ENCODE peak calls at places on chromosomes 4 and X, in six cellular contexts. L is spleen; A is activated CD8-positive, alpha-beta T cell treated with anti-CD3 and anti-CD28 coated beads for 36 hours; G is GM06990; X is adrenal gland; Q is A549. E is an unnamed sample.

GRCh38 chr4:80361329-80361900 is 25.9 kb downstream of the CFAP299 start:
- DNase-seq in L (no peak), A (no peak), G (no peak), X (no peak), Q (peak), E (peak)

GRCh38 chr4:84740071-84740470 is 157.1 kb downstream of the CDS1 start:
- DNase-seq in L (no peak), A (no peak), G (no peak), X (no peak), Q (no peak), E (no peak)

GRCh38 chrX:23478561-23478960 is 143.9 kb downstream of the PTCHD1 start:
- DNase-seq in L (no peak), A (no peak), G (no peak), X (no peak), Q (no peak), E (no peak)

GRCh38 chrX:42025861-42026260 is 102.5 kb upstream of the CASK start:
- DNase-seq in L (no peak), A (no peak), G (no peak), X (no peak), Q (no peak), E (no peak)

GRCh38 chr4:131370846-131371245 is 1778.2 kb upstream of the PCDH10 start:
- DNase-seq in L (no peak), A (no peak), G (no peak), X (no peak), Q (no peak), E (no peak)

GRCh38 chr4:118396881-118397666 is 44.3 kb upstream of the PRSS12 start:
- DNase-seq in L (no peak), A (no peak), G (no peak), X (no peak), Q (no peak), E (no peak)

GRCh38 chrX:14673764-14674163 is 144.4 kb downstream of the GLRA2 start:
- DNase-seq in L (no peak), A (peak), G (peak), X (peak), Q (peak), E (peak)

GRCh38 chrX:109797311-109797975 is 64.4 kb upstream of the ACSL4 start:
- DNase-seq in L (no peak), A (no peak), G (no peak), X (no peak), Q (no peak), E (no peak)

GRCh38 chrX:81900522-81900921 is 698.6 kb downstream of the SH3BGRL start:
- DNase-seq in L (no peak), A (no peak), G (no peak), X (no peak), Q (no peak), E (no peak)

GRCh38 chr4:54224960-54225670 is 4.0 kb upstream of the PDGFRA start:
- DNase-seq in L (no peak), A (no peak), G (no peak), X (no peak), Q (no peak), E (no peak)

GRCh38 chrX:134478374-134478773 is 18.4 kb downstream of the HPRT1 start:
- DNase-seq in L (no peak), A (no peak), G (no peak), X (no peak), Q (no peak), E (no peak)

GRCh38 chrX:11381464-11381863 is 88.3 kb downstream of the AMELX start:
- DNase-seq in L (no peak), A (peak), G (peak), X (peak), Q (peak), E (peak)

GRCh38 chr4:83232087-83232486 is 52.5 kb downstream of the COQ2 start:
- DNase-seq in L (no peak), A (no peak), G (no peak), X (no peak), Q (no peak), E (no peak)

GRCh38 chrX:37993857-37994619 is 12.3 kb upstream of the SYTL5 start:
- DNase-seq in L (no peak), A (peak), G (peak), X (no peak), Q (no peak), E (peak)

GRCh38 chr4:114043116-114043515 is 63.7 kb upstream of the ARSJ start:
- DNase-seq in L (no peak), A (no peak), G (no peak), X (no peak), Q (no peak), E (no peak)

GRCh38 chrX:5823861-5824260 is 404.8 kb downstream of the NLGN4X start:
- DNase-seq in L (no peak), A (no peak), G (no peak), X (no peak), Q (no peak), E (no peak)

GRCh38 chrX:37425370-37425769 is 76.2 kb downstream of the PRRG1 start:
- DNase-seq in L (no peak), A (no peak), G (no peak), X (no peak), Q (no peak), E (no peak)

GRCh38 chrX:110588164-110588563 is 207.5 kb downstream of the CHRDL1 start:
- DNase-seq in L (no peak), A (no peak), G (no peak), X (no peak), Q (no peak), E (no peak)

GRCh38 chr4:39255266-39255665 is 72.9 kb downstream of the WDR19 start:
- DNase-seq in L (no peak), A (no peak), G (no peak), X (no peak), Q (peak), E (no peak)

GRCh38 chr4:125811892-125812291 is 497.1 kb downstream of the FAT4 start:
- DNase-seq in L (no peak), A (no peak), G (no peak), X (no peak), Q (no peak), E (no peak)

GRCh38 chrX:134520860-134521390 is 61.0 kb downstream of the HPRT1 start:
- DNase-seq in L (no peak), A (no peak), G (no peak), X (peak), Q (peak), E (peak)

GRCh38 chr4:2832309-2832980 is 11.2 kb upstream of the ADD1 start:
- DNase-seq in L (peak), A (no peak), G (peak), X (peak), Q (no peak), E (peak)

GRCh38 chr4:184593461-184593860 is 55.8 kb downstream of the CASP3 start:
- DNase-seq in L (no peak), A (no peak), G (no peak), X (no peak), Q (no peak), E (no peak)

GRCh38 chr4:147488551-147488950 is 7.7 kb downstream of the EDNRA start:
- DNase-seq in L (no peak), A (no peak), G (no peak), X (no peak), Q (no peak), E (no peak)

GRCh38 chr4:8643986-8644385 is 51.4 kb downstream of the CPZ start:
- DNase-seq in L (no peak), A (no peak), G (no peak), X (no peak), Q (no peak), E (no peak)

GRCh38 chr4:67713531-67714247 is 12.7 kb upstream of the UBA6 start:
- DNase-seq in L (no peak), A (no peak), G (no peak), X (no peak), Q (peak), E (no peak)

GRCh38 chr4:88457307-88458090 is 580 bp downstream of the HERC5 start:
- DNase-seq in L (peak), A (peak), G (no peak), X (peak), Q (peak), E (peak)

GRCh38 chr4:187617117-187617516 is 378.5 kb upstream of the ZFP42 start:
- DNase-seq in L (no peak), A (no peak), G (no peak), X (no peak), Q (no peak), E (no peak)

GRCh38 chrX:2224141-2224540 is 276.6 kb downstream of the DHRSX start:
- DNase-seq in L (no peak), A (no peak), G (no peak), X (no peak), Q (no peak), E (no peak)

GRCh38 chr4:103787057-103787456 is 67.3 kb upstream of the TACR3 start:
- DNase-seq in L (no peak), A (no peak), G (no peak), X (no peak), Q (no peak), E (no peak)

GRCh38 chr4:20430555-20430954 is 178.8 kb downstream of the SLIT2 start:
- DNase-seq in L (no peak), A (no peak), G (no peak), X (no peak), Q (no peak), E (no peak)

GRCh38 chr4:18844726-18845125 is 823.2 kb upstream of the LCORL start:
- DNase-seq in L (no peak), A (no peak), G (no peak), X (no peak), Q (no peak), E (no peak)

GRCh38 chr4:6178757-6179156 is 21.6 kb downstream of the JAKMIP1 start:
- DNase-seq in L (no peak), A (no peak), G (no peak), X (no peak), Q (no peak), E (no peak)

GRCh38 chrX:54482839-54483593 is 13.0 kb downstream of the FGD1 start:
- DNase-seq in L (no peak), A (no peak), G (no peak), X (no peak), Q (no peak), E (no peak)

GRCh38 chr4:48909697-48910096 is 3.1 kb upstream of the OCIAD2 start:
- DNase-seq in L (no peak), A (peak), G (no peak), X (peak), Q (peak), E (no peak)

GRCh38 chrX:29172880-29173279 is 585.6 kb downstream of the IL1RAPL1 start:
- DNase-seq in L (no peak), A (no peak), G (no peak), X (no peak), Q (no peak), E (no peak)

GRCh38 chr4:55020131-55020530 is 105.3 kb downstream of the KDR start:
- DNase-seq in L (no peak), A (no peak), G (no peak), X (no peak), Q (no peak), E (no peak)

DNA sequence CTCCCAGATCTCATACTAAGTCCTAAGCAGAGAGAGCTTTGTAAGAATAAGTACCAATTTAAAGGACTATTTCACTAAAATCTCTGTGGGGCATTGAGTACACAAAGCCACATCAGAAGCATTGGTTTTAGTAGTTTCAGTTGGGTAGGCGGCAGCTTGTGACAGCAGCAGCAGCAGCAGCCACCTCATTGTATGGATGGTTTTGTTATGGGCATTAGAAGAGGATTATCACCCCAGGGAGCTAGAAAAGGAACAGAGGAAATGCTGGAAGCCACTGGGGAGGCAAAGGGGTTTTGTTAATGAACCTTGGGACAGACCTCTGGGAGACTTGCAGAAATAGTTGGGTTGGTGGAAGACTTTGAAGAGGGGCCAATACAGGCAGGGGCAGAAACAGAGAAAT is 93.9 kb upstream of the FRMPD3 start:
- DNase-seq in L (no peak), A (no peak), G (no peak), X (no peak), Q (no peak), E (no peak)
- TF ChIP-seq CTCF in L (no peak), A (no peak), G (no peak), X (no peak), Q (no peak), E (no peak)

DNA sequence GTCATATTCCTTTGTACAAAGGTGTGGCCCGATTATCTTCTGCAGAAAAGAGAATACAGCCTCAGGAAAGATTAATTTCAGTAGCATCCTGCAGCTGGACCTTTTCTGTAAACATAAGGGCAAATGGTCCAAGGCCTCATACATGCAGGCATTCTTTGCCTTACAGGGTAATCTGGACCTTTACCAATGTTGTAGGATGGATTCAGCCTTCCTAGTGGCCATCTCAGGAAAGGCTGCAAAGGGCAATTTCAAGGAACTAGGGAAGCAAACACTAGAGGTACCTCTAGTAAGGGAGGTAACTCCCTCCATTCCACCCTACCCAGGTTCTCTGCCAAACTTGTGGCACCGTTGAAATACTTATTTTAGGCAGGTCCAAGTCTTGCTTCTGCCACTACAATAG is 43.0 kb downstream of the UGT2B28 start:
- DNase-seq in L (no peak), A (no peak), G (no peak), X (no peak), Q (no peak), E (no peak)
- TF ChIP-seq CTCF in L (no peak), A (no peak), G (peak), X (no peak), Q (no peak), E (no peak)

GRCh38 chr4:89558147-89558546 is 250.5 kb upstream of the GPRIN3 start:
- DNase-seq in L (no peak), A (no peak), G (no peak), X (no peak), Q (no peak), E (no peak)
- TF ChIP-seq CTCF in L (no peak), A (peak), G (peak), X (peak), Q (no peak), E (peak)

GRCh38 chr4:41883988-41884737 is 51.1 kb upstream of the TMEM33 start:
- DNase-seq in L (no peak), A (no peak), G (no peak), X (peak), Q (no peak), E (no peak)
- TF ChIP-seq CTCF in L (no peak), A (no peak), G (no peak), X (no peak), Q (no peak), E (no peak)

GRCh38 chr4:176038789-176039188 is 26.9 kb upstream of the WDR17 start:
- DNase-seq in L (no peak), A (no peak), G (no peak), X (no peak), Q (no peak), E (no peak)

GRCh38 chr4:176042195-176042594 is 23.4 kb upstream of the WDR17 start:
- DNase-seq in L (no peak), A (no peak), G (no peak), X (no peak), Q (no peak), E (no peak)

GRCh38 chr4:176048631-176049030 is 17.0 kb upstream of the WDR17 start:
- DNase-seq in L (no peak), A (no peak), G (no peak), X (no peak), Q (no peak), E (no peak)

GRCh38 chr4:176043838-176044588 is 21.6 kb upstream of the WDR17 start:
- DNase-seq in L (no peak), A (no peak), G (no peak), X (no peak), Q (no peak), E (no peak)

GRCh38 chr4:176044589-176044951 is 21.1 kb upstream of the WDR17 start:
- DNase-seq in L (no peak), A (no peak), G (no peak), X (no peak), Q (no peak), E (no peak)
- TF ChIP-seq CTCF in L (no peak), A (no peak), G (no peak), X (no peak), Q (no peak), E (no peak)

GRCh38 chr4:109978704-109979103 is 66.0 kb downstream of the EGF start:
- DNase-seq in L (no peak), A (no peak), G (no peak), X (no peak), Q (no peak), E (no peak)
- TF ChIP-seq CTCF in L (no peak), A (no peak), G (peak), X (no peak), Q (no peak), E (no peak)